ENCODE peak calls at places on chromosomes 5 and 9, in ten cellular contexts. C, T, U, Z, L, F, M, Y, B and V are unnamed samples.

GRCh38 chr9:89226076-89226475 is 47.5 kb upstream of the SHC3 start:
- DNase-seq in C (no peak), T (no peak), U (no peak), Z (peak; percentile 69), L (no peak), F (peak; percentile 19), M (no peak), Y (no peak), B (peak; percentile 81), V (no peak)

GRCh38 chr9:134059188-134059641 is 8.6 kb downstream of the BRD3 start:
- DNase-seq in C (peak; percentile 65), T (no peak), U (no peak), Z (no peak), L (no peak), F (no peak), M (no peak), Y (no peak), B (no peak), V (no peak)

GRCh38 chr5:119945696-119946095 is 316.3 kb downstream of the FAM170A start:
- DNase-seq in C (no peak), T (no peak), U (no peak), Z (no peak), L (no peak), F (no peak), M (no peak), Y (no peak), B (no peak), V (no peak)

GRCh38 chr9:698276-698675 is 143.2 kb upstream of the DMRT1 start:
- DNase-seq in C (no peak), T (no peak), U (peak; percentile 65), Z (no peak), L (no peak), F (no peak), M (peak; percentile 63), Y (no peak), B (peak; percentile 66), V (no peak)

GRCh38 chr5:75512383-75513074 is 838 bp downstream of the POLK start:
- DNase-seq in C (no peak), T (no peak), U (no peak), Z (peak; percentile 8), L (peak; percentile 9), F (no peak), M (no peak), Y (no peak), B (peak; percentile 31), V (no peak)

GRCh38 chr5:116032094-116032517 is at the start of gene ARL14EPL:
- DNase-seq in C (no peak), T (no peak), U (peak; percentile 76), Z (peak; percentile 92), L (peak; percentile 17), F (peak; percentile 14), M (peak; percentile 93), Y (no peak), B (peak; percentile 97), V (peak; percentile 32)

GRCh38 chr9:121268598-121269029 is 652 bp downstream of the GSN start:
- DNase-seq in C (no peak), T (no peak), U (no peak), Z (no peak), L (peak; percentile 49), F (no peak), M (peak; percentile 41), Y (peak; percentile 24), B (no peak), V (no peak)

GRCh38 chr5:96567188-96567587 is 95.0 kb upstream of the CAST start:
- DNase-seq in C (no peak), T (no peak), U (peak; percentile 54), Z (peak; percentile 58), L (no peak), F (no peak), M (peak; percentile 59), Y (no peak), B (peak; percentile 70), V (no peak)

GRCh38 chr9:91500509-91501011 is 76.9 kb upstream of the NFIL3 start:
- DNase-seq in C (no peak), T (no peak), U (peak; percentile 82), Z (peak; percentile 79), L (no peak), F (no peak), M (peak; percentile 72), Y (no peak), B (peak; percentile 93), V (no peak)

GRCh38 chr5:75054110-75054930 is 2.0 kb upstream of the GCNT4 start:
- DNase-seq in C (peak; percentile 74), T (peak; percentile 37), U (peak; percentile 52), Z (peak; percentile 64), L (no peak), F (peak; percentile 21), M (no peak), Y (no peak), B (peak; percentile 73), V (no peak)

GRCh38 chr9:122201641-122202040 is 27.1 kb downstream of the LHX6 start:
- DNase-seq in C (no peak), T (no peak), U (peak; percentile 28), Z (no peak), L (no peak), F (no peak), M (peak; percentile 54), Y (no peak), B (peak; percentile 78), V (no peak)

GRCh38 chr5:35618297-35618636 is 604 bp downstream of the SPEF2 start:
- DNase-seq in C (no peak), T (no peak), U (no peak), Z (peak; percentile 5), L (no peak), F (no peak), M (peak; percentile 29), Y (no peak), B (peak; percentile 11), V (no peak)

GRCh38 chr9:36623280-36623679 is 50.6 kb downstream of the MELK start:
- DNase-seq in C (no peak), T (no peak), U (peak; percentile 14), Z (peak; percentile 22), L (no peak), F (no peak), M (peak; percentile 74), Y (no peak), B (peak; percentile 51), V (no peak)

GRCh38 chr9:117276444-117276843 is 138.4 kb downstream of the ASTN2 start:
- DNase-seq in C (no peak), T (no peak), U (no peak), Z (no peak), L (no peak), F (no peak), M (no peak), Y (no peak), B (no peak), V (no peak)

GRCh38 chr9:136640176-136641086 is 22.3 kb upstream of the EGFL7 start:
- DNase-seq in C (peak; percentile 84), T (no peak), U (no peak), Z (no peak), L (no peak), F (peak; percentile 28), M (no peak), Y (no peak), B (no peak), V (no peak)

GRCh38 chr9:71819115-71819739 is 50.9 kb upstream of the CEMIP2 start:
- DNase-seq in C (no peak), T (peak; percentile 39), U (peak; percentile 36), Z (peak; percentile 56), L (peak; percentile 10), F (no peak), M (peak; percentile 67), Y (peak; percentile 54), B (peak; percentile 61), V (peak; percentile 34)

GRCh38 chr5:25863811-25864210 is 1174.6 kb downstream of the CDH9 start:
- DNase-seq in C (no peak), T (no peak), U (no peak), Z (no peak), L (no peak), F (no peak), M (no peak), Y (no peak), B (no peak), V (no peak)
- TF ChIP-seq CTCF in C (no peak), T (no peak), U (no peak), Z (no peak), L (no peak), F (no peak), M (no peak), Y (no peak), B (no peak), V (no peak)

DNA sequence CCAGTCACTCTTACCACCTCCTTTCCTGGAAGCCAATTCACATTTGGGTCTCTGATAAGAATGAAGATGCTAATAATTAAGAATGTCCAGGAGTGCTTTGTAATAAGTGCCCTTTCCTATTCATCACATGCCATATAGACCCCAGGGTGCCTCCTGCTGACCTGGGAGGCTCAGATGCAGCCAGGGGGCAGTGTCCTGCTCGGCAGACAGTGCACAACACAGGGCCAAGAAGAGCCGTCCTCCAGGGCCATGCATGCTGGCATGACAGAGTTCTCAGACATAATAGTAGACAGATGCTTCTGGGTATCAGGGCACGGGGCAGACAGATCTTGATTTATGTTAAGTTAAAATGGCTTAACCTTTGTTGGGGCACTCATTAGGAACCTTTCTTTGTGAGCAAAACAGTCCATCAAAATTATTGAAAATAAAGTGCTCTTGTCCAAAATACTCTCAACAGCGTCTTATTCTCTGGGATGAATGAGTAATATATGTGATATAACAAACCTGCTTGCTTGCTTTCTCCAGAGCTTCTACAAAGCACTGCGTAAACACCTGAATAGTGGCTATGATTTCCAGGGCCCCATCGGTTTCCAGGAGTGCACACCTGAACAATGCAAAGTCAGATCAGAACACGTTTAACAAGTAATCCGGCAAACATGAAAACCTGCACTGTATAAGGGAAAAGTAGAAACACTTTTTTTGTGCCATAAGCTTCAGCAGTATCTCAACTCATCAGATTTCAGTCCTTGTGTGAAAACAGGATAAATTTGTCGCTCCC is 192.7 kb downstream of the FANCC start:
- DNase-seq in C (no peak), T (peak; percentile 67), U (no peak), Z (no peak), L (no peak), F (no peak), M (no peak), Y (no peak), B (no peak), V (no peak)
- TF ChIP-seq CTCF in C (peak; percentile 6), T (no peak), U (peak; percentile 60), Z (peak; percentile 27), L (peak; percentile 8), F (peak; percentile 43), M (peak; percentile 8), Y (peak; percentile 35), B (peak; percentile 30), V (no peak)

GRCh38 chr5:22764736-22765135 is 88.4 kb downstream of the CDH12 start:
- DNase-seq in C (no peak), T (no peak), U (no peak), Z (no peak), L (no peak), F (no peak), M (no peak), Y (no peak), B (no peak), V (no peak)
- TF ChIP-seq CTCF in C (no peak), T (no peak), U (no peak), Z (no peak), L (no peak), F (no peak), M (no peak), Y (no peak), B (no peak), V (no peak)

DNA sequence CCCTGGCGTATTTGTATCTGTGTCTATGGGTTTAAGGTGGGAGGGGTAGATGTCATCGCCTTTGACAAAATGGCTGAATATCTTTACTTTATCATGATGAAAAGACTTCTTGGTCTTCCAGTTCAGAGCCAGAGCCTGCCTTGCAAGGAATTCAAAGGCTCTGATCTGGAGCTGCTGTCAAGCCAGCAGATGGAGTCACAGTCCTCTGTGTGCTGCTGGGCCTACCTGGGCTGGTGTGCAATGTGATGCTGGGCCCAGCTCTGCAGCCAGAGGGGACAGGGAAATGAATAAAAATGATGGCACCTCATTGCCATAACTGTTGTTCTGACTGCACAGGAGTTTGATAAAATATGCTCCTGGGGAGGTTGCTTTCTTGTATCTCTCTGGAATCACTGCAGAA is 20.2 kb upstream of the HSPA9 start:
- DNase-seq in C (no peak), T (peak; percentile 16), U (no peak), Z (no peak), L (no peak), F (no peak), M (no peak), Y (no peak), B (peak; percentile 23), V (no peak)
- TF ChIP-seq CTCF in C (peak; percentile 7), T (no peak), U (no peak), Z (no peak), L (no peak), F (peak; percentile 42), M (no peak), Y (no peak), B (peak; percentile 38), V (no peak)